ENCODE peak calls at places on chromosome X, in seven cellular contexts. Y is activated T-helper 1 cell treated with anti-CD3 and anti-CD28 coated beads, Interleukin-12 subunit alpha, Interleukin-12 subunit beta, Interleukin-2, Interleukin-4 antibody, amounts not matched to agents 30 ng/mL and 10 ng/mL and 1 ng/mL, durations not matched to agents 14 hours and 24 hours and 36 hours; V is AG10803; Z is stimulated activated CD8-positive, alpha-beta memory T cell treated with anti-CD3 and anti-CD28 coated beads, Interleukin-4, amount 100 ng/mL, for 4 hours; Q is naive thymus-derived CD8-positive, alpha-beta T cell; P is ecto neural progenitor cell; E is A673. F is an unnamed sample.
A peak's percentile ranks its signal among the peaks of the same experiment; 100 is the strongest.

GRCh38 chrX:2693526-2694002 is 2.5 kb downstream of the CD99 start:
- DNase-seq in Y (no peak), V (no peak), Z (no peak), Q (no peak), P (no peak), E (no peak), F (no peak)

GRCh38 chrX:22033818-22034217 is 1.7 kb downstream of the PHEX start:
- DNase-seq in Y (no peak), V (no peak), Z (no peak), Q (no peak), P (no peak), E (no peak), F (no peak)

GRCh38 chrX:152157042-152157441 is 18.7 kb upstream of the MAGEA10 start:
- DNase-seq in Y (no peak), V (no peak), Z (no peak), Q (no peak), P (no peak), E (no peak), F (no peak)

GRCh38 chrX:69077895-69078455 is 87.3 kb downstream of the PJA1 start:
- DNase-seq in Y (no peak), V (no peak), Z (no peak), Q (no peak), P (no peak), E (no peak), F (no peak)

GRCh38 chrX:67718926-67719325 is 175.1 kb downstream of the AR start:
- DNase-seq in Y (no peak), V (no peak), Z (no peak), Q (no peak), P (no peak), E (no peak), F (no peak)

GRCh38 chrX:16771483-16772398 is 14.5 kb upstream of the TXLNG start:
- DNase-seq in Y (no peak), V (peak; percentile 1), Z (no peak), Q (no peak), P (peak; percentile 66), E (peak; percentile 81), F (peak; percentile 88)

GRCh38 chrX:134258202-134258601 is 21.2 kb downstream of the CCDC160 start:
- DNase-seq in Y (no peak), V (no peak), Z (no peak), Q (no peak), P (no peak), E (no peak), F (no peak)

GRCh38 chrX:10557166-10557565 is 63.2 kb downstream of the MID1 start:
- DNase-seq in Y (no peak), V (no peak), Z (no peak), Q (no peak), P (no peak), E (no peak), F (no peak)

GRCh38 chrX:39823848-39824247 is 273.9 kb downstream of the BCOR start:
- DNase-seq in Y (no peak), V (no peak), Z (no peak), Q (no peak), P (no peak), E (peak; percentile 22), F (no peak)

GRCh38 chrX:148043456-148043855 is 62.3 kb downstream of the FMR1NB start:
- DNase-seq in Y (no peak), V (peak; percentile 71), Z (no peak), Q (no peak), P (no peak), E (no peak), F (peak; percentile 73)

GRCh38 chrX:129510331-129510730 is 13.0 kb downstream of the SMARCA1 start:
- DNase-seq in Y (no peak), V (no peak), Z (no peak), Q (no peak), P (no peak), E (no peak), F (no peak)

GRCh38 chrX:38986586-38986985 is 185.3 kb downstream of the MID1IP1 start:
- DNase-seq in Y (no peak), V (no peak), Z (no peak), Q (no peak), P (no peak), E (no peak), F (no peak)

GRCh38 chrX:75229774-75230173 is 44.1 kb upstream of the UPRT start:
- DNase-seq in Y (no peak), V (no peak), Z (no peak), Q (no peak), P (no peak), E (no peak), F (no peak)

GRCh38 chrX:13763489-13763888 is 28.9 kb downstream of the OFD1 start:
- DNase-seq in Y (no peak), V (no peak), Z (no peak), Q (no peak), P (no peak), E (no peak), F (no peak)

GRCh38 chrX:135985974-135986312 is 708 bp downstream of the SLC9A6 start:
- DNase-seq in Y (no peak), V (no peak), Z (no peak), Q (no peak), P (peak; percentile 45), E (no peak), F (no peak)

GRCh38 chrX:50456712-50457484 is 13.7 kb downstream of the DGKK start:
- DNase-seq in Y (no peak), V (peak; percentile 1), Z (no peak), Q (no peak), P (no peak), E (peak; percentile 10), F (no peak)

GRCh38 chrX:134406230-134406794 is 53.7 kb upstream of the HPRT1 start:
- DNase-seq in Y (no peak), V (no peak), Z (no peak), Q (no peak), P (no peak), E (no peak), F (no peak)

GRCh38 chrX:45435481-45435880 is 234.8 kb upstream of the DIPK2B start:
- DNase-seq in Y (no peak), V (no peak), Z (no peak), Q (no peak), P (no peak), E (no peak), F (peak; percentile 22)

GRCh38 chrX:50903387-50904027 is 7.0 kb upstream of the BMP15 start:
- DNase-seq in Y (no peak), V (peak; percentile 24), Z (no peak), Q (no peak), P (peak; percentile 47), E (peak; percentile 74), F (peak; percentile 38)

GRCh38 chrX:41889317-41890025 is 33.9 kb downstream of the CASK start:
- DNase-seq in Y (no peak), V (peak; percentile 16), Z (no peak), Q (no peak), P (no peak), E (no peak), F (peak; percentile 62)

GRCh38 chrX:40058719-40059118 is 39.0 kb downstream of the BCOR start:
- DNase-seq in Y (no peak), V (no peak), Z (no peak), Q (no peak), P (no peak), E (no peak), F (no peak)

GRCh38 chrX:153778684-153779101 is 2.1 kb upstream of the SRPK3 start:
- DNase-seq in Y (no peak), V (no peak), Z (no peak), Q (no peak), P (no peak), E (no peak), F (no peak)

GRCh38 chrX:9560219-9560618 is 95.4 kb downstream of the TBL1X start:
- DNase-seq in Y (no peak), V (no peak), Z (no peak), Q (no peak), P (no peak), E (no peak), F (no peak)

GRCh38 chrX:118807151-118808017 is 16.2 kb upstream of the ZCCHC12 start:
- DNase-seq in Y (no peak), V (peak; percentile 55), Z (no peak), Q (peak; percentile 9), P (peak; percentile 52), E (peak; percentile 65), F (peak; percentile 58)

GRCh38 chrX:52923781-52924241 is 26.7 kb downstream of the FAM156B start:
- DNase-seq in Y (no peak), V (peak; percentile 38), Z (no peak), Q (no peak), P (no peak), E (peak; percentile 52), F (peak; percentile 59)

GRCh38 chrX:149372861-149373260 is 132.2 kb downstream of the IDS start:
- DNase-seq in Y (no peak), V (peak; percentile 3), Z (no peak), Q (no peak), P (no peak), E (no peak), F (peak; percentile 3)

GRCh38 chrX:40759374-40759773 is 24.0 kb upstream of the MED14 start:
- DNase-seq in Y (no peak), V (no peak), Z (no peak), Q (no peak), P (no peak), E (no peak), F (no peak)

GRCh38 chrX:38896724-38897298 is 95.6 kb downstream of the MID1IP1 start:
- DNase-seq in Y (no peak), V (no peak), Z (no peak), Q (no peak), P (no peak), E (no peak), F (no peak)

GRCh38 chrX:49041683-49042529 is 1.3 kb downstream of the TFE3 start:
- DNase-seq in Y (no peak), V (peak; percentile 70), Z (no peak), Q (no peak), P (no peak), E (peak; percentile 35), F (peak; percentile 68)

GRCh38 chrX:15475021-15475420 is 18.1 kb downstream of the PIR start:
- DNase-seq in Y (no peak), V (no peak), Z (no peak), Q (no peak), P (no peak), E (no peak), F (peak; percentile 67)

F was measured in fibroblast of mammary gland.